ENCODE peak calls at places on chromosomes 16 and 17, in five cellular contexts. One of them, this sample, is unnamed.

GRCh38 chr16:83994087-83994486 is 26.0 kb downstream of the NECAB2 start:
- DNase-seq in fibroblast of pulmonary artery: peak
- DNase-seq in fibroblast of the aortic adventitia: peak
- DNase-seq in IMR-90: peak
- DNase-seq in body of pancreas: no peak
- DNase-seq in this sample: peak

GRCh38 chr17:58302171-58302918 is 21.6 kb upstream of the MPO start:
- DNase-seq in fibroblast of the aortic adventitia: no peak
- DNase-seq in fibroblast of pulmonary artery: no peak
- DNase-seq in body of pancreas: no peak
- DNase-seq in IMR-90: no peak
- DNase-seq in this sample: no peak

GRCh38 chr16:15946257-15947044 is 3.0 kb upstream of the ABCC1 start:
- DNase-seq in fibroblast of pulmonary artery: peak
- DNase-seq in body of pancreas: no peak
- DNase-seq in IMR-90: peak
- DNase-seq in fibroblast of the aortic adventitia: peak
- DNase-seq in this sample: peak

GRCh38 chr17:36858119-36859002 is 78.9 kb upstream of the LHX1 start:
- DNase-seq in fibroblast of the aortic adventitia: no peak
- DNase-seq in body of pancreas: no peak
- DNase-seq in fibroblast of pulmonary artery: no peak
- DNase-seq in IMR-90: no peak
- DNase-seq in this sample: peak

GRCh38 chr16:49341706-49342105 is 31.9 kb upstream of the C16orf78 start:
- DNase-seq in body of pancreas: no peak
- DNase-seq in fibroblast of pulmonary artery: no peak
- DNase-seq in fibroblast of the aortic adventitia: no peak
- DNase-seq in IMR-90: no peak
- DNase-seq in this sample: no peak

GRCh38 chr16:31331141-31331764 is 23.7 kb upstream of the ITGAX start:
- DNase-seq in fibroblast of pulmonary artery: no peak
- DNase-seq in body of pancreas: no peak
- DNase-seq in IMR-90: no peak
- DNase-seq in fibroblast of the aortic adventitia: no peak
- DNase-seq in this sample: no peak

GRCh38 chr16:55569025-55569424 is 2.5 kb downstream of the CAPNS2 start:
- DNase-seq in IMR-90: peak
- DNase-seq in fibroblast of pulmonary artery: peak
- DNase-seq in fibroblast of the aortic adventitia: peak
- DNase-seq in body of pancreas: no peak
- DNase-seq in this sample: no peak

GRCh38 chr16:86951831-86952598 is 365.2 kb downstream of the C16orf95 start:
- DNase-seq in fibroblast of the aortic adventitia: peak
- DNase-seq in IMR-90: peak
- DNase-seq in body of pancreas: no peak
- DNase-seq in fibroblast of pulmonary artery: peak
- DNase-seq in this sample: peak

GRCh38 chr17:31494259-31495048 is 103.0 kb downstream of the RAB11FIP4 start:
- DNase-seq in body of pancreas: no peak
- DNase-seq in fibroblast of pulmonary artery: no peak
- DNase-seq in IMR-90: no peak
- DNase-seq in fibroblast of the aortic adventitia: no peak
- DNase-seq in this sample: peak

GRCh38 chr16:30377050-30377811 is 2.6 kb downstream of the MYL11 start:
- DNase-seq in body of pancreas: no peak
- DNase-seq in fibroblast of pulmonary artery: no peak
- DNase-seq in fibroblast of the aortic adventitia: no peak
- DNase-seq in IMR-90: no peak
- DNase-seq in this sample: no peak

GRCh38 chr17:50358177-50358576 is 12.3 kb downstream of the XYLT2 start:
- DNase-seq in fibroblast of the aortic adventitia: no peak
- DNase-seq in IMR-90: no peak
- DNase-seq in body of pancreas: no peak
- DNase-seq in fibroblast of pulmonary artery: no peak
- DNase-seq in this sample: no peak

GRCh38 chr16:72246423-72246822 is 74.5 kb upstream of the PMFBP1 start:
- DNase-seq in fibroblast of pulmonary artery: no peak
- DNase-seq in body of pancreas: no peak
- DNase-seq in IMR-90: no peak
- DNase-seq in fibroblast of the aortic adventitia: no peak
- DNase-seq in this sample: no peak

GRCh38 chr16:56231-56927 is 2.8 kb downstream of the SNRNP25 start:
- DNase-seq in fibroblast of the aortic adventitia: no peak
- DNase-seq in fibroblast of pulmonary artery: no peak
- DNase-seq in IMR-90: no peak
- DNase-seq in body of pancreas: no peak
- DNase-seq in this sample: no peak

GRCh38 chr16:24858219-24859041 is 12.7 kb downstream of the SLC5A11 start:
- DNase-seq in IMR-90: peak
- DNase-seq in fibroblast of pulmonary artery: peak
- DNase-seq in body of pancreas: peak
- DNase-seq in fibroblast of the aortic adventitia: peak
- DNase-seq in this sample: peak

GRCh38 chr16:81405702-81406113 is 38.9 kb upstream of the CMIP start:
- DNase-seq in fibroblast of pulmonary artery: peak
- DNase-seq in body of pancreas: peak
- DNase-seq in IMR-90: peak
- DNase-seq in fibroblast of the aortic adventitia: peak
- DNase-seq in this sample: peak

GRCh38 chr17:81436294-81436849 is 41.1 kb downstream of the BAHCC1 start:
- DNase-seq in body of pancreas: no peak
- DNase-seq in fibroblast of pulmonary artery: no peak
- DNase-seq in IMR-90: no peak
- DNase-seq in fibroblast of the aortic adventitia: no peak
- DNase-seq in this sample: no peak

GRCh38 chr16:15916323-15916722 is 27.9 kb upstream of the CEP20 start:
- DNase-seq in fibroblast of pulmonary artery: no peak
- DNase-seq in IMR-90: no peak
- DNase-seq in fibroblast of the aortic adventitia: no peak
- DNase-seq in body of pancreas: no peak
- DNase-seq in this sample: no peak

GRCh38 chr16:58960034-58960433 is 225.9 kb upstream of the GOT2 start:
- DNase-seq in fibroblast of pulmonary artery: no peak
- DNase-seq in IMR-90: no peak
- DNase-seq in body of pancreas: no peak
- DNase-seq in fibroblast of the aortic adventitia: no peak
- DNase-seq in this sample: no peak

GRCh38 chr17:68087851-68088250 is 52.3 kb downstream of the KPNA2 start:
- DNase-seq in body of pancreas: no peak
- DNase-seq in fibroblast of the aortic adventitia: no peak
- DNase-seq in fibroblast of pulmonary artery: no peak
- DNase-seq in IMR-90: no peak
- DNase-seq in this sample: no peak

GRCh38 chr17:73833779-73834613 is 189.8 kb upstream of the SDK2 start:
- DNase-seq in fibroblast of pulmonary artery: no peak
- DNase-seq in fibroblast of the aortic adventitia: no peak
- DNase-seq in body of pancreas: no peak
- DNase-seq in IMR-90: no peak
- DNase-seq in this sample: no peak

GRCh38 chr17:58335061-58335731 is 6.6 kb upstream of the TSPOAP1 start:
- DNase-seq in body of pancreas: no peak
- DNase-seq in fibroblast of the aortic adventitia: no peak
- DNase-seq in fibroblast of pulmonary artery: no peak
- DNase-seq in IMR-90: no peak
- DNase-seq in this sample: no peak

GRCh38 chr16:70577256-70577698 is 53.7 kb downstream of the SF3B3 start:
- DNase-seq in fibroblast of the aortic adventitia: peak
- DNase-seq in body of pancreas: no peak
- DNase-seq in fibroblast of pulmonary artery: peak
- DNase-seq in IMR-90: peak
- DNase-seq in this sample: peak

GRCh38 chr17:27478901-27479531 is 22.8 kb downstream of the KSR1 start:
- DNase-seq in IMR-90: no peak
- DNase-seq in body of pancreas: no peak
- DNase-seq in fibroblast of pulmonary artery: no peak
- DNase-seq in fibroblast of the aortic adventitia: no peak
- DNase-seq in this sample: no peak

GRCh38 chr16:2820836-2821482 is 3.9 kb downstream of the PRSS21 start:
- DNase-seq in fibroblast of the aortic adventitia: no peak
- DNase-seq in body of pancreas: no peak
- DNase-seq in IMR-90: no peak
- DNase-seq in fibroblast of pulmonary artery: no peak
- DNase-seq in this sample: no peak

GRCh38 chr16:20073203-20074088 is at the start of gene GPR139:
- DNase-seq in IMR-90: no peak
- DNase-seq in fibroblast of the aortic adventitia: no peak
- DNase-seq in fibroblast of pulmonary artery: no peak
- DNase-seq in body of pancreas: no peak
- DNase-seq in this sample: no peak

GRCh38 chr16:74637742-74638453 is 28.8 kb downstream of the RFWD3 start:
- DNase-seq in fibroblast of pulmonary artery: no peak
- DNase-seq in body of pancreas: no peak
- DNase-seq in fibroblast of the aortic adventitia: no peak
- DNase-seq in IMR-90: no peak
- DNase-seq in this sample: no peak

GRCh38 chr17:81083125-81083765 is 48.3 kb downstream of the BAIAP2 start:
- DNase-seq in IMR-90: no peak
- DNase-seq in body of pancreas: peak
- DNase-seq in fibroblast of pulmonary artery: no peak
- DNase-seq in fibroblast of the aortic adventitia: no peak
- DNase-seq in this sample: no peak

GRCh38 chr17:34098712-34099111 is 156.4 kb upstream of the CCL2 start:
- DNase-seq in fibroblast of pulmonary artery: no peak
- DNase-seq in fibroblast of the aortic adventitia: no peak
- DNase-seq in IMR-90: no peak
- DNase-seq in body of pancreas: no peak
- DNase-seq in this sample: no peak

GRCh38 chr16:47779201-47780016 is 318.3 kb downstream of the PHKB start:
- DNase-seq in fibroblast of the aortic adventitia: peak
- DNase-seq in IMR-90: peak
- DNase-seq in fibroblast of pulmonary artery: peak
- DNase-seq in body of pancreas: no peak
- DNase-seq in this sample: no peak

GRCh38 chr17:60135160-60135950 is 14.4 kb upstream of the CA4 start:
- DNase-seq in fibroblast of pulmonary artery: peak
- DNase-seq in body of pancreas: peak
- DNase-seq in fibroblast of the aortic adventitia: peak
- DNase-seq in IMR-90: peak
- DNase-seq in this sample: peak

GRCh38 chr16:1763521-1764511 is 7.5 kb downstream of the NME3 start:
- DNase-seq in body of pancreas: no peak
- DNase-seq in fibroblast of the aortic adventitia: no peak
- DNase-seq in IMR-90: no peak
- DNase-seq in fibroblast of pulmonary artery: no peak
- DNase-seq in this sample: no peak
- TF ChIP-seq CTCF in body of pancreas: no peak
- TF ChIP-seq CTCF in fibroblast of the aortic adventitia: peak
- TF ChIP-seq CTCF in IMR-90: peak
- TF ChIP-seq CTCF in fibroblast of pulmonary artery: peak
- TF ChIP-seq CTCF in this sample: peak

GRCh38 chr17:13746379-13746778 is 144.7 kb upstream of the HS3ST3A1 start:
- DNase-seq in fibroblast of pulmonary artery: no peak
- DNase-seq in body of pancreas: no peak
- DNase-seq in IMR-90: no peak
- DNase-seq in fibroblast of the aortic adventitia: no peak
- DNase-seq in this sample: no peak
- TF ChIP-seq CTCF in fibroblast of pulmonary artery: no peak
- TF ChIP-seq CTCF in body of pancreas: no peak
- TF ChIP-seq CTCF in IMR-90: no peak
- TF ChIP-seq CTCF in fibroblast of the aortic adventitia: no peak
- TF ChIP-seq CTCF in this sample: no peak

GRCh38 chr16:27923751-27924150 is 139.8 kb downstream of the GSG1L start:
- DNase-seq in body of pancreas: no peak
- DNase-seq in fibroblast of pulmonary artery: no peak
- DNase-seq in fibroblast of the aortic adventitia: no peak
- DNase-seq in IMR-90: no peak
- DNase-seq in this sample: no peak
- TF ChIP-seq CTCF in body of pancreas: no peak
- TF ChIP-seq CTCF in fibroblast of pulmonary artery: no peak
- TF ChIP-seq CTCF in fibroblast of the aortic adventitia: no peak
- TF ChIP-seq CTCF in IMR-90: no peak
- TF ChIP-seq CTCF in this sample: no peak

GRCh38 chr16:68436581-68436980 is 11.7 kb downstream of the SMPD3 start:
- DNase-seq in fibroblast of the aortic adventitia: no peak
- DNase-seq in fibroblast of pulmonary artery: no peak
- DNase-seq in IMR-90: no peak
- DNase-seq in body of pancreas: no peak
- DNase-seq in this sample: no peak
- TF ChIP-seq CTCF in fibroblast of the aortic adventitia: no peak
- TF ChIP-seq CTCF in fibroblast of pulmonary artery: peak
- TF ChIP-seq CTCF in IMR-90: no peak
- TF ChIP-seq CTCF in body of pancreas: peak
- TF ChIP-seq CTCF in this sample: no peak

This sample was measured in RWPE1.